ENCODE peak calls at places on chromosomes 1 and 21, in five cellular contexts. One of them, this sample, is unnamed.

GRCh38 chr1:90713741-90714509 is 3.2 kb downstream of the BARHL2 start:
- DNase-seq in Right ventricle myocardium superior: no peak
- DNase-seq in nucleus accumbens: no peak
- DNase-seq in kidney tubule cell: no peak
- DNase-seq in left kidney: no peak
- DNase-seq in this sample: no peak

GRCh38 chr1:217373761-217374701 is 256.9 kb downstream of the GPATCH2 start:
- DNase-seq in Right ventricle myocardium superior: no peak
- DNase-seq in nucleus accumbens: no peak
- DNase-seq in kidney tubule cell: peak; percentile 15
- DNase-seq in left kidney: no peak
- DNase-seq in this sample: no peak

GRCh38 chr1:17045623-17046022 is 8.2 kb downstream of the SDHB start:
- DNase-seq in left kidney: peak; percentile 12
- DNase-seq in kidney tubule cell: no peak
- DNase-seq in nucleus accumbens: no peak
- DNase-seq in Right ventricle myocardium superior: no peak
- DNase-seq in this sample: peak; percentile 52

GRCh38 chr1:38892976-38893375 is 11.6 kb upstream of the GJA9 start:
- DNase-seq in Right ventricle myocardium superior: no peak
- DNase-seq in left kidney: no peak
- DNase-seq in kidney tubule cell: no peak
- DNase-seq in nucleus accumbens: no peak
- DNase-seq in this sample: no peak

GRCh38 chr1:172460901-172461315 is 17.0 kb upstream of the PIGC start:
- DNase-seq in Right ventricle myocardium superior: no peak
- DNase-seq in nucleus accumbens: no peak
- DNase-seq in left kidney: no peak
- DNase-seq in kidney tubule cell: no peak
- DNase-seq in this sample: no peak

GRCh38 chr1:153494976-153495535 is 34.6 kb upstream of the S100A7 start:
- DNase-seq in nucleus accumbens: no peak
- DNase-seq in kidney tubule cell: peak; percentile 60
- DNase-seq in Right ventricle myocardium superior: peak; percentile 88
- DNase-seq in left kidney: peak; percentile 92
- DNase-seq in this sample: peak; percentile 97

GRCh38 chr1:226647719-226648118 is 91.4 kb downstream of the ITPKB start:
- DNase-seq in kidney tubule cell: no peak
- DNase-seq in Right ventricle myocardium superior: peak; percentile 9
- DNase-seq in nucleus accumbens: no peak
- DNase-seq in left kidney: no peak
- DNase-seq in this sample: no peak

GRCh38 chr1:37474051-37474696 is at the start of gene ZC3H12A:
- DNase-seq in kidney tubule cell: peak; percentile 95
- DNase-seq in Right ventricle myocardium superior: peak; percentile 95
- DNase-seq in left kidney: peak; percentile 95
- DNase-seq in nucleus accumbens: peak; percentile 70
- DNase-seq in this sample: peak; percentile 94

GRCh38 chr1:53316742-53317650 is 10.9 kb downstream of the LRP8 start:
- DNase-seq in Right ventricle myocardium superior: no peak
- DNase-seq in left kidney: peak; percentile 88
- DNase-seq in nucleus accumbens: no peak
- DNase-seq in kidney tubule cell: no peak
- DNase-seq in this sample: peak; percentile 91

GRCh38 chr1:191160837-191161236 is 683.2 kb upstream of the BRINP3 start:
- DNase-seq in Right ventricle myocardium superior: no peak
- DNase-seq in left kidney: no peak
- DNase-seq in nucleus accumbens: no peak
- DNase-seq in kidney tubule cell: no peak
- DNase-seq in this sample: no peak

GRCh38 chr1:203214889-203215288 is 14.6 kb downstream of the CHIT1 start:
- DNase-seq in left kidney: no peak
- DNase-seq in nucleus accumbens: no peak
- DNase-seq in kidney tubule cell: no peak
- DNase-seq in Right ventricle myocardium superior: no peak
- DNase-seq in this sample: no peak

GRCh38 chr1:66840929-66841328 is 39.9 kb upstream of the INSL5 start:
- DNase-seq in nucleus accumbens: no peak
- DNase-seq in left kidney: no peak
- DNase-seq in kidney tubule cell: no peak
- DNase-seq in Right ventricle myocardium superior: no peak
- DNase-seq in this sample: no peak

GRCh38 chr21:25895565-25896205 is 160.9 kb downstream of the GABPA start:
- DNase-seq in nucleus accumbens: no peak
- DNase-seq in left kidney: peak; percentile 36
- DNase-seq in kidney tubule cell: no peak
- DNase-seq in Right ventricle myocardium superior: no peak
- DNase-seq in this sample: peak; percentile 84

GRCh38 chr1:25649041-25649440 is 32.5 kb downstream of the MAN1C1 start:
- DNase-seq in Right ventricle myocardium superior: no peak
- DNase-seq in kidney tubule cell: no peak
- DNase-seq in left kidney: no peak
- DNase-seq in nucleus accumbens: no peak
- DNase-seq in this sample: no peak

GRCh38 chr1:51516639-51517158 is 2.4 kb downstream of the EPS15 start:
- DNase-seq in nucleus accumbens: no peak
- DNase-seq in kidney tubule cell: no peak
- DNase-seq in left kidney: no peak
- DNase-seq in Right ventricle myocardium superior: no peak
- DNase-seq in this sample: no peak

GRCh38 chr1:210587547-210587946 is 258.8 kb downstream of the HHAT start:
- DNase-seq in Right ventricle myocardium superior: no peak
- DNase-seq in left kidney: no peak
- DNase-seq in kidney tubule cell: peak; percentile 44
- DNase-seq in nucleus accumbens: no peak
- DNase-seq in this sample: no peak

GRCh38 chr1:17414022-17414421 is 25.5 kb downstream of the RCC2 start:
- DNase-seq in left kidney: no peak
- DNase-seq in nucleus accumbens: no peak
- DNase-seq in kidney tubule cell: no peak
- DNase-seq in Right ventricle myocardium superior: no peak
- DNase-seq in this sample: no peak

GRCh38 chr1:107622975-107623374 is 342.0 kb downstream of the VAV3 start:
- DNase-seq in nucleus accumbens: no peak
- DNase-seq in Right ventricle myocardium superior: no peak
- DNase-seq in left kidney: no peak
- DNase-seq in kidney tubule cell: peak; percentile 4
- DNase-seq in this sample: no peak

GRCh38 chr1:114423455-114423854 is 87.5 kb downstream of the TRIM33 start:
- DNase-seq in nucleus accumbens: no peak
- DNase-seq in kidney tubule cell: no peak
- DNase-seq in Right ventricle myocardium superior: no peak
- DNase-seq in left kidney: no peak
- DNase-seq in this sample: no peak

GRCh38 chr1:169201084-169201619 is 94.7 kb downstream of the ATP1B1 start:
- DNase-seq in Right ventricle myocardium superior: no peak
- DNase-seq in kidney tubule cell: peak; percentile 25
- DNase-seq in left kidney: no peak
- DNase-seq in nucleus accumbens: no peak
- DNase-seq in this sample: no peak

GRCh38 chr1:202034683-202035462 is 24.5 kb downstream of the ELF3 start:
- DNase-seq in Right ventricle myocardium superior: peak; percentile 83
- DNase-seq in nucleus accumbens: no peak
- DNase-seq in kidney tubule cell: peak; percentile 100
- DNase-seq in left kidney: peak; percentile 93
- DNase-seq in this sample: peak; percentile 95

GRCh38 chr1:93565496-93566221 is 116.0 kb downstream of the BCAR3 start:
- DNase-seq in Right ventricle myocardium superior: no peak
- DNase-seq in nucleus accumbens: no peak
- DNase-seq in kidney tubule cell: no peak
- DNase-seq in left kidney: no peak
- DNase-seq in this sample: peak; percentile 20

GRCh38 chr1:147669475-147670318 is 627 bp downstream of the ACP6 start:
- DNase-seq in kidney tubule cell: peak; percentile 75
- DNase-seq in nucleus accumbens: peak; percentile 19
- DNase-seq in left kidney: peak; percentile 86
- DNase-seq in Right ventricle myocardium superior: peak; percentile 56
- DNase-seq in this sample: peak; percentile 54

GRCh38 chr1:91754348-91754747 is 131.6 kb downstream of the TGFBR3 start:
- DNase-seq in left kidney: no peak
- DNase-seq in nucleus accumbens: peak; percentile 70
- DNase-seq in Right ventricle myocardium superior: no peak
- DNase-seq in kidney tubule cell: peak; percentile 42
- DNase-seq in this sample: no peak

GRCh38 chr1:112866151-112866550 is 89.8 kb downstream of the SLC16A1 start:
- DNase-seq in nucleus accumbens: no peak
- DNase-seq in left kidney: no peak
- DNase-seq in kidney tubule cell: peak; percentile 93
- DNase-seq in Right ventricle myocardium superior: no peak
- DNase-seq in this sample: no peak